ENCODE peak calls at places on chromosomes 12 and 14, in nine cellular contexts. N is brain microvascular endothelial cell; I is PC-3; R is DND-41; O is suprapubic skin; J is ovary; S is lower lobe of right lung; P is CD8-positive, alpha-beta T cell; B is tibial nerve. K is an unnamed sample.

GRCh38 chr12:110224379-110225304 is 56.4 kb upstream of the ATP2A2 start:
- DNase-seq in N (peak; percentile 43), O (no peak), B (no peak), R (no peak), J (no peak), P (no peak), I (peak; percentile 91), S (no peak), K (peak; percentile 62)

GRCh38 chr12:4118601-4119156 is 154.9 kb upstream of the CCND2 start:
- DNase-seq in P (no peak), O (no peak), I (no peak), R (no peak), N (no peak), S (no peak), J (no peak), B (no peak), K (no peak)

GRCh38 chr14:62289471-62289870 is 527.3 kb downstream of the SNAPC1 start:
- DNase-seq in R (no peak), B (no peak), N (no peak), S (no peak), O (no peak), J (no peak), P (no peak), I (peak; percentile 30), K (peak; percentile 32)

GRCh38 chr14:101449114-101449513 is 112.2 kb upstream of the DIO3 start:
- DNase-seq in P (no peak), J (no peak), N (no peak), R (peak; percentile 18), I (no peak), B (no peak), S (no peak), O (peak; percentile 48), K (no peak)

GRCh38 chr12:24034894-24035293 is 85.4 kb upstream of the SOX5 start:
- DNase-seq in B (no peak), S (no peak), R (no peak), O (no peak), P (no peak), J (no peak), I (no peak), N (no peak), K (no peak)

GRCh38 chr12:26297386-26298070 is 102.2 kb downstream of the SSPN start:
- DNase-seq in O (no peak), P (no peak), S (no peak), R (no peak), B (no peak), J (no peak), I (no peak), N (no peak), K (no peak)

GRCh38 chr14:80483331-80483730 is 272.0 kb upstream of the DIO2 start:
- DNase-seq in P (no peak), I (no peak), B (no peak), R (no peak), S (no peak), O (no peak), N (no peak), J (no peak), K (no peak)

GRCh38 chr12:29960113-29960512 is 176.4 kb upstream of the TMTC1 start:
- DNase-seq in B (no peak), I (no peak), N (no peak), P (no peak), R (no peak), J (no peak), O (no peak), S (no peak), K (no peak)

GRCh38 chr14:93787465-93788306 is 599 bp downstream of the PRIMA1 start:
- DNase-seq in I (no peak), N (no peak), J (no peak), R (no peak), P (no peak), O (no peak), B (no peak), S (no peak), K (no peak)

GRCh38 chr14:90554341-90554740 is 157.5 kb downstream of the CALM1 start:
- DNase-seq in J (no peak), B (no peak), O (no peak), N (no peak), R (no peak), P (no peak), S (peak; percentile 70), I (no peak), K (no peak)

GRCh38 chr14:30179381-30180130 is 251.9 kb upstream of the PRKD1 start:
- DNase-seq in S (no peak), B (no peak), P (no peak), R (no peak), I (no peak), N (no peak), O (no peak), J (no peak), K (no peak)

GRCh38 chr12:76085159-76085868 is 829 bp upstream of the NAP1L1 start:
- DNase-seq in P (no peak), J (no peak), O (no peak), I (no peak), S (no peak), N (peak; percentile 78), B (no peak), R (peak; percentile 75), K (no peak)

GRCh38 chr14:64496764-64497163 is 6.9 kb downstream of the ZBTB25 start:
- DNase-seq in J (no peak), B (no peak), O (no peak), P (no peak), S (no peak), N (no peak), I (no peak), R (no peak), K (no peak)

GRCh38 chr12:52452101-52452500 is at the start of gene KRT6B:
- DNase-seq in I (peak; percentile 67), O (no peak), P (no peak), J (no peak), B (no peak), N (no peak), S (no peak), R (no peak), K (no peak)

GRCh38 chr12:113055594-113056380 is 743 bp upstream of the DTX1 start:
- DNase-seq in O (no peak), P (no peak), N (no peak), B (no peak), I (no peak), S (no peak), R (peak; percentile 32), J (no peak), K (no peak)

GRCh38 chr12:95545731-95546490 is 5.4 kb downstream of the USP44 start:
- DNase-seq in N (no peak), R (no peak), B (no peak), S (no peak), O (no peak), J (no peak), P (no peak), I (no peak), K (no peak)

GRCh38 chr12:22626429-22626828 is 1.5 kb downstream of the ETNK1 start:
- DNase-seq in R (no peak), N (peak; percentile 16), O (no peak), B (no peak), P (no peak), I (peak; percentile 11), J (no peak), S (no peak), K (no peak)

GRCh38 chr12:57471661-57472060 is 8.0 kb downstream of the ARHGAP9 start:
- DNase-seq in S (no peak), J (no peak), R (no peak), P (no peak), N (no peak), I (no peak), B (no peak), O (no peak), K (no peak)
- H3K27me3 ChIP-seq in S (peaks cover 34% of the 10 kb centered on the region), J (no peaks in the 10 kb centered on the region), R (no peaks in the 10 kb centered on the region), P (no peaks in the 10 kb centered on the region), N (peaks cover 48% of the 10 kb centered on the region), I (peaks cover 82% of the 10 kb centered on the region), B (peaks cover 47% of the 10 kb centered on the region), O (peaks cover 39% of the 10 kb centered on the region), K (peaks cover 39% of the 10 kb centered on the region)

DNA sequence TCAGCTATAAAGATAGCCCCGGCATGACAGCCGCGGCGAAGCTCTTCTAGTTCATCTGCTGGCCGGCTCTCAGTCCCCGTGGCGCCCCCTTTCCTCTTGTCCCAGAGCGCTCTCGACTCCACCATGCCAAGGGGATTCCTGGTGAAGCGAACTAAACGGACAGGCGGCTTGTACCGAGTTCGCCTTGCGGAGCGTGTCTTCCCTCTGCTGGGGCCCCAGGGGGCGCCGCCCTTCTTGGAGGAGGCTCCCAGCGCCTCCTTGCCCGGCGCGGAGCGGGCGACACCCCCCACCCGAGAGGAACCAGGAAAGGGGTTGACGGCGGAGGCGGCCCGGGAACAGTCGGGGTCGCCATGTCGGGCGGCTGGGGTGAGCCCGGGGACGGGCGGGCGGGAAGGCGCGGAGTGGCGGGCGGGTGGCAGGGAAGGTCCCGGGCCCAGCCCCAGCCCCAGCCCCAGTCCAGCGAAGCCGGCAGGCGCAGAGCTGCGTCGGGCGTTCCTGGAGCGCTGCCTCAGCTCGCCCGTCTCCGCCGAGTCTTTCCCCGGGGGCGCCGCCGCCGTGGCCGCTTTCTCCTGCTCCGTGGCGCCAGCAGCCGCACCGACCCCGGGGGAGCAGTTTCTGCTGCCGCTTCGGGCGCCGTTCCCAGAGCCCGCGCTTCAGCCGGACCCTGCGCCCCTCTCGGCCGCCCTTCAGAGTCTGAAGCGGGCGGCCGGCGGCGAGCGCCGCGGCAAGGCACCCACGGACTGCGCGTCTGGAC is at the start of gene INSM2:
- DNase-seq in P (no peak), B (no peak), N (no peak), J (no peak), S (no peak), R (no peak), I (no peak), O (no peak), K (no peak)
- H3K27ac ChIP-seq in P (no peak within 1 kb of the TSS), B (no peak within 1 kb of the TSS), N (no peak within 1 kb of the TSS), J (no peak within 1 kb of the TSS), S (no peak within 1 kb of the TSS), R (no peak within 1 kb of the TSS), I (no peak within 1 kb of the TSS), O (no peak within 1 kb of the TSS), K (no peak within 1 kb of the TSS)

GRCh38 chr14:86057018-86057667 is 527.2 kb downstream of the FLRT2 start:
- DNase-seq in N (no peak), B (peak; percentile 16), S (no peak), O (no peak), P (no peak), R (peak; percentile 49), I (peak; percentile 36), J (no peak), K (no peak)

GRCh38 chr14:86052868-86053267 is 522.9 kb downstream of the FLRT2 start:
- DNase-seq in N (no peak), P (no peak), J (no peak), B (no peak), O (no peak), I (no peak), S (no peak), R (no peak), K (no peak)

GRCh38 chr14:86050072-86050683 is 520.2 kb downstream of the FLRT2 start:
- DNase-seq in O (no peak), I (no peak), S (no peak), N (no peak), P (no peak), B (no peak), R (no peak), J (no peak), K (no peak)

GRCh38 chr14:86055512-86055911 is 525.6 kb downstream of the FLRT2 start:
- DNase-seq in I (peak; percentile 11), R (no peak), N (no peak), J (no peak), S (no peak), P (no peak), B (no peak), O (no peak), K (no peak)
- TF ChIP-seq CTCF in I (peak; percentile 37), R (peak; percentile 58), N (peak; percentile 38), J (no peak), S (no peak), P (no peak), B (peak; percentile 14), O (no peak), K (peak; percentile 30)

GRCh38 chr12:54034784-54035310 is 2.0 kb downstream of the HOXC5 start:
- DNase-seq in J (peak; percentile 33), I (no peak), P (no peak), R (no peak), N (no peak), B (no peak), O (peak; percentile 77), S (no peak), K (no peak)
- H3K27me3 ChIP-seq in J (no peaks in the 10 kb centered on the region), I (no peaks in the 10 kb centered on the region), P (peaks cover 51% of the 10 kb centered on the region), R (peaks cover 29% of the 10 kb centered on the region), N (peaks cover 92% of the 10 kb centered on the region), B (peaks cover 41% of the 10 kb centered on the region), O (peaks cover 38% of the 10 kb centered on the region), S (peaks cover 97% of the 10 kb centered on the region), K (peaks cover 84% of the 10 kb centered on the region)